ENCODE peak calls at places on chromosomes 2 and 18, in six cellular contexts. A is IMR-90, I is right lobe of liver, E is stomach, S is heart left ventricle, W is prostate gland. O is an unnamed sample.

GRCh38 chr2:206804326-206804725 is 38.9 kb downstream of the FASTKD2 start:
- DNase-seq in A (no peak), I (no peak), E (no peak), S (no peak), W (no peak), O (no peak)

GRCh38 chr2:173077506-173078177 is 2.0 kb downstream of the MAP3K20 start:
- DNase-seq in A (peak), I (no peak), E (no peak), S (no peak), W (no peak), O (no peak)

GRCh38 chr2:72919414-72920316 is 2.3 kb downstream of the EMX1 start:
- DNase-seq in A (no peak), I (no peak), E (peak), S (no peak), W (no peak), O (no peak)

GRCh38 chr2:233556756-233557736 is 9.5 kb downstream of the USP40 start:
- DNase-seq in A (peak), I (no peak), E (no peak), S (no peak), W (no peak), O (peak)

GRCh38 chr2:169768262-169768995 is 30.2 kb upstream of the SSB start:
- DNase-seq in A (no peak), I (peak), E (no peak), S (peak), W (no peak), O (peak)

GRCh38 chr2:100235098-100235497 is 87.2 kb downstream of the LONRF2 start:
- DNase-seq in A (peak), I (no peak), E (peak), S (no peak), W (no peak), O (no peak)

GRCh38 chr2:58035352-58035751 is 11.3 kb upstream of the VRK2 start:
- DNase-seq in A (no peak), I (no peak), E (no peak), S (no peak), W (no peak), O (no peak)

GRCh38 chr2:23525137-23525765 is 140.3 kb downstream of the KLHL29 start:
- DNase-seq in A (no peak), I (no peak), E (no peak), S (no peak), W (no peak), O (no peak)

GRCh38 chr2:96140941-96141623 is 2.8 kb upstream of the ASTL start:
- DNase-seq in A (no peak), I (no peak), E (no peak), S (no peak), W (no peak), O (no peak)

GRCh38 chr2:1665761-1666505 is 78.4 kb downstream of the PXDN start:
- DNase-seq in A (no peak), I (no peak), E (peak), S (no peak), W (no peak), O (no peak)

GRCh38 chr2:136281281-136282117 is 163.6 kb upstream of the CXCR4 start:
- DNase-seq in A (no peak), I (no peak), E (no peak), S (no peak), W (no peak), O (no peak)

GRCh38 chr2:236177604-236177966 is 9.4 kb upstream of the GBX2 start:
- DNase-seq in A (peak), I (no peak), E (no peak), S (peak), W (no peak), O (peak)

GRCh38 chr2:71833855-71834554 is 313.7 kb downstream of the CYP26B1 start:
- DNase-seq in A (no peak), I (no peak), E (no peak), S (peak), W (no peak), O (peak)

GRCh38 chr18:47174545-47175116 is 1.5 kb downstream of the IER3IP1 start:
- DNase-seq in A (no peak), I (no peak), E (no peak), S (no peak), W (no peak), O (no peak)

GRCh38 chr2:106147159-106147558 is 46.9 kb downstream of the UXS1 start:
- DNase-seq in A (peak), I (no peak), E (no peak), S (no peak), W (no peak), O (no peak)

GRCh38 chr2:6069354-6069753 is 377.2 kb downstream of the SOX11 start:
- DNase-seq in A (peak), I (no peak), E (no peak), S (no peak), W (no peak), O (no peak)

GRCh38 chr2:109516445-109517117 is 97.2 kb downstream of the SEPTIN10 start:
- DNase-seq in A (peak), I (peak), E (peak), S (peak), W (no peak), O (no peak)

GRCh38 chr2:240985881-240986786 is 12.3 kb upstream of the SNED1 start:
- DNase-seq in A (no peak), I (peak), E (no peak), S (peak), W (no peak), O (peak)

GRCh38 chr18:382423-382984 is 114.7 kb upstream of the THOC1 start:
- DNase-seq in A (no peak), I (no peak), E (no peak), S (no peak), W (no peak), O (no peak)

GRCh38 chr2:196500686-196501431 is 138.7 kb upstream of the CCDC150 start:
- DNase-seq in A (peak), I (no peak), E (no peak), S (no peak), W (no peak), O (no peak)

GRCh38 chr2:20723543-20723942 is 56.6 kb downstream of the GDF7 start:
- DNase-seq in A (peak), I (no peak), E (no peak), S (no peak), W (no peak), O (no peak)

GRCh38 chr2:20726913-20727312 is 60.0 kb downstream of the GDF7 start:
- DNase-seq in A (no peak), I (no peak), E (no peak), S (no peak), W (no peak), O (no peak)

GRCh38 chr2:20725782-20726181 is 58.8 kb downstream of the GDF7 start:
- DNase-seq in A (no peak), I (no peak), E (no peak), S (no peak), W (no peak), O (no peak)

GRCh38 chr2:20724500-20725053 is 57.6 kb downstream of the GDF7 start:
- DNase-seq in A (no peak), I (no peak), E (no peak), S (no peak), W (no peak), O (no peak)

GRCh38 chr2:20728114-20728758 is 61.3 kb downstream of the GDF7 start:
- DNase-seq in A (peak), I (no peak), E (no peak), S (no peak), W (no peak), O (no peak)
- H3K27ac ChIP-seq in A (no peak), I (peak), E (no peak), S (no peak), W (no peak), O (no peak)

GRCh38 chr2:74548919-74549684 is 4.6 kb downstream of the LOXL3 start:
- DNase-seq in A (peak), I (peak), E (peak), S (peak), W (peak), O (peak)
- TF ChIP-seq POLR2A in A (no peak), I (peak), E (no peak), S (no peak), W (peak), O (no peak)

DNA sequence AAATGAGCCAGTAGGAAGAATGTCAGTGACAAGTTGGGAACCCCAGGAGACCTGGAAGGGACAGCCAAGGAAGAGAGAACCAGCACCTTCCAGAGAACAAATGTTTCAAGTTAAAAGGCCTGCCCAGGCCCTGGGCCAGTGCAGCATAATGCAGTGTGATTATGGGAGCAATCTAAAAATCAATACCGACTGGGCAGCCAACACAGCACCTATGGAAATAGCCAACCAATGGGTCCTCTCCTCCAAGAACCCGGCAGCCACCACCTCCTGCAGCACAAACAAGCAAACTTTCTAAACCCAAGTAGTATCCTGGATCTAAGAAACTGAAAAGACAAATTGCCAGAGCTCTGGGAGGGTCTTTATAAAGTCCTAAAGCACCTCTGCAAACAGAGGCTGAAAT is 71.7 kb downstream of the CLHC1 start:
- DNase-seq in A (no peak), I (no peak), E (no peak), S (no peak), W (no peak), O (no peak)
- H3K27ac ChIP-seq in A (no peak), I (no peak), E (no peak), S (no peak), W (no peak), O (no peak)

DNA sequence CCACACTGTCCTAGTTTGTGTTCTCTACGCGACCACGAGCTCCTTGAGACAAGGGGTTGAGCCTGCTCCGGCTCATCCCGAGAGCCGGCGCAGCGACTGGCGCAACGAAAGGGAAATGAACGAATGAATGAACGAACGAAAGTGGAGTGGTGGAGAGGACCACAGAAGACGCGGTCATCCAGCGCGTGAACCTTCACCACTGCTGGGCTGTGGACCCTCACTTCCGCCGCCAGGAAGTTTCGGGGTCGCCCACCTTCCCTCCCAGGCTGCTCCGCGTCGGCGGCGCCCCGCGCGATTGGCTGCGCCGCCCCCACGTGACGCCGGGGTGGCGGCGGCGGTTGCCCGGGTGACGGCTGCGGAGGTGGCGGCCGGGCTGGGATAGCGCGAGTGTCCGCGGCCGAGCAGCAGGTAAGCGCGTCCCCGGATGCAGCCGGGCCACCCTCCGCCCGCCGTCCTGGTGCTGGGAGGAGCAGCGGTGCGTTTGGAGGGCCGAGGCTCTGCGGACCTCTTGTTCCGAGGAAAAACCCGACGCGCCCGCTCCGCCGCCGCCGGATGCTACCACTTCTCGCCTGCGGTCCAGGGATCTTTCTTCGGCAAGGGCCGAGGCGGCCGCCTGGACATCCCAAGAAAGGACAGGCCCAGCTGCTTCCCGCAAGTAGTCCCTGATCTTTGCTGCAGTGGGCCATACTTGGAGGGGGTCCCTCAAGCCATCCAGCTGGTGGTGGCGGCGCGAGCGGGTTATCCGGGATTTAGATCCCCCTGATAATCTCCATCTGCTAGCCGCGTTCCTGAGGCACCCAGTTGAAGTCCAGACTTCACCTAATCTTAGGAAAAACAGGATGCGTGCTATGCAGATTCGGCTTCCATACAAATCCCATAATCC is at the start of gene ARMC9:
- DNase-seq in A (peak), I (peak), E (peak), S (peak), W (peak), O (peak)
- TF ChIP-seq POLR2A in A (no peak), I (peak), E (no peak), S (no peak), W (peak), O (peak)

GRCh38 chr2:219398721-219399333 is 11.1 kb upstream of the DNPEP start:
- DNase-seq in A (peak), I (no peak), E (no peak), S (no peak), W (no peak), O (no peak)
- H3K27ac ChIP-seq in A (no peak), I (peak), E (no peak), S (no peak), W (peak), O (no peak)